ENCODE peak calls at places on chromosomes 3 and 15, in four cellular contexts. W is RWPE2, M is pancreas, B is psoas muscle. N is an unnamed sample.

GRCh38 chr3:72567474-72567873 is 280.8 kb downstream of the SHQ1 start:
- ATAC-seq in M (no peak), W (no peak), B (no peak), N (no peak)

GRCh38 chr3:46087871-46088270 is 60.6 kb upstream of the XCR1 start:
- ATAC-seq in M (peak; percentile 43), W (peak; percentile 32), B (peak; percentile 47), N (no peak)

GRCh38 chr3:149340310-149340933 is 7.0 kb upstream of the TM4SF18 start:
- ATAC-seq in W (peak; percentile 17), B (peak; percentile 46), M (peak; percentile 81), N (peak; percentile 34)

GRCh38 chr3:48935530-48935929 is 16.9 kb downstream of the ARIH2 start:
- ATAC-seq in M (no peak), B (no peak), W (no peak), N (no peak)

GRCh38 chr3:69484507-69485393 is 98.9 kb upstream of the FRMD4B start:
- ATAC-seq in B (no peak), W (no peak), M (no peak), N (no peak)

GRCh38 chr3:174191380-174191779 is 667.8 kb upstream of the NAALADL2 start:
- ATAC-seq in B (no peak), M (no peak), W (no peak), N (no peak)

GRCh38 chr15:37362414-37362813 is 262.1 kb upstream of the MEIS2 start:
- ATAC-seq in M (no peak), W (no peak), B (no peak), N (no peak)

GRCh38 chr15:53586815-53587214 is 172.6 kb downstream of the WDR72 start:
- ATAC-seq in B (no peak), M (peak; percentile 88), W (no peak), N (no peak)

GRCh38 chr3:151263126-151263525 is 15.2 kb downstream of the P2RY14 start:
- ATAC-seq in M (no peak), W (no peak), B (no peak), N (no peak)

GRCh38 chr15:50627351-50628055 is 59.1 kb downstream of the TRPM7 start:
- ATAC-seq in M (no peak), W (peak; percentile 27), B (no peak), N (no peak)

GRCh38 chr3:29265673-29266072 is 15.2 kb upstream of the RBMS3 start:
- ATAC-seq in B (no peak), M (no peak), W (no peak), N (no peak)

GRCh38 chr3:187811580-187812250 is 66.4 kb upstream of the BCL6 start:
- ATAC-seq in M (no peak), B (no peak), W (peak; percentile 57), N (no peak)

GRCh38 chr15:73902121-73903020 is 23.9 kb upstream of the LOXL1 start:
- ATAC-seq in W (no peak), M (peak; percentile 26), B (no peak), N (no peak)

GRCh38 chr3:36933540-36934296 is 11.1 kb downstream of the TRANK1 start:
- ATAC-seq in B (no peak), M (no peak), W (no peak), N (no peak)

GRCh38 chr3:194086251-194087075 is 49.5 kb upstream of the HES1 start:
- ATAC-seq in W (no peak), M (no peak), B (no peak), N (no peak)

GRCh38 chr15:68304611-68305337 is 27.2 kb downstream of the FEM1B start:
- ATAC-seq in B (no peak), M (no peak), W (peak; percentile 59), N (no peak)

GRCh38 chr3:16264174-16264707 is 502 bp downstream of the DPH3 start:
- ATAC-seq in W (no peak), B (no peak), M (no peak), N (no peak)

GRCh38 chr3:11289864-11290263 is 17.7 kb downstream of the ATG7 start:
- ATAC-seq in W (no peak), M (no peak), B (no peak), N (no peak)

GRCh38 chr3:102536479-102536878 is 101.7 kb downstream of the ZPLD1 start:
- ATAC-seq in M (peak; percentile 82), W (peak; percentile 58), B (peak; percentile 75), N (no peak)

GRCh38 chr3:125671461-125672243 is 76.4 kb upstream of the OSBPL11 start:
- ATAC-seq in W (no peak), B (no peak), M (no peak), N (no peak)

GRCh38 chr15:41955807-41956525 is 16.4 kb downstream of the EHD4 start:
- ATAC-seq in M (peak; percentile 84), B (peak; percentile 53), W (peak; percentile 41), N (no peak)

GRCh38 chr15:81914333-81914732 is 131.5 kb downstream of the MEX3B start:
- ATAC-seq in M (no peak), W (no peak), B (peak; percentile 15), N (no peak)

GRCh38 chr3:182795383-182795782 is 2.1 kb downstream of the ATP11B start:
- ATAC-seq in B (no peak), M (no peak), W (peak; percentile 31), N (no peak)

GRCh38 chr3:158573714-158574113 is 2.7 kb downstream of the MLF1 start:
- ATAC-seq in W (no peak), B (no peak), M (no peak), N (no peak)

GRCh38 chr3:183626877-183627594 is 8.4 kb upstream of the KLHL24 start:
- ATAC-seq in W (no peak), B (peak; percentile 96), M (peak; percentile 31), N (peak; percentile 61)

GRCh38 chr3:126671521-126671920 is 16.6 kb upstream of the TXNRD3 start:
- ATAC-seq in B (no peak), W (no peak), M (no peak), N (no peak)

GRCh38 chr3:81622395-81622794 is 139.1 kb downstream of the GBE1 start:
- ATAC-seq in W (no peak), B (no peak), M (no peak), N (no peak)

GRCh38 chr3:52073490-52073889 is 17.1 kb upstream of the DUSP7 start:
- ATAC-seq in B (no peak), M (no peak), W (no peak), N (no peak)

GRCh38 chr15:85620321-85621044 is 174.2 kb downstream of the KLHL25 start:
- ATAC-seq in B (peak; percentile 72), M (no peak), W (no peak), N (peak; percentile 10)

GRCh38 chr3:9279959-9280358 is 30.5 kb upstream of the SRGAP3 start:
- ATAC-seq in M (peak; percentile 46), B (peak; percentile 35), W (no peak), N (no peak)

GRCh38 chr3:12194669-12195161 is 36.0 kb upstream of the TIMP4 start:
- ATAC-seq in W (peak; percentile 56), B (no peak), M (peak; percentile 49), N (no peak)

GRCh38 chr15:25192651-25193050 is 237.9 kb downstream of the SNRPN start:
- ATAC-seq in W (no peak), B (no peak), M (no peak), N (no peak)
- H3K9me3 ChIP-seq in W (peaks cover 50% of the 10 kb centered on the region), B (peaks cover 3% of the 10 kb centered on the region), M (no peaks in the 10 kb centered on the region), N (peaks cover 66% of the 10 kb centered on the region)

GRCh38 chr15:25679492-25679891 is 183.6 kb downstream of the ATP10A start:
- ATAC-seq in W (peak; percentile 17), M (no peak), B (no peak), N (no peak)
- H3K27ac ChIP-seq in W (no peak overlapping the region), M (no peak overlapping the region), B (no peak overlapping the region), N (peak overlapping the region; percentile 30)

GRCh38 chr15:95698971-95699370 is 631.5 kb upstream of the NR2F2 start:
- ATAC-seq in M (no peak), B (no peak), W (no peak), N (no peak)
- H3K9me3 ChIP-seq in M (no peaks in the 10 kb centered on the region), B (peaks cover 27% of the 10 kb centered on the region), W (peaks cover 28% of the 10 kb centered on the region), N (no peaks in the 10 kb centered on the region)

GRCh38 chr15:31362886-31363285 is 36.3 kb downstream of the KLF13 start:
- ATAC-seq in B (no peak), W (no peak), M (no peak), N (no peak)
- H3K27ac ChIP-seq in B (peak overlapping the region; percentile 89), W (peak overlapping the region; percentile 42), M (no peak overlapping the region), N (peak overlapping the region; percentile 96)

GRCh38 chr15:47974724-47975123 is 146.1 kb upstream of the SLC24A5 start:
- ATAC-seq in B (no peak), M (no peak), W (no peak), N (no peak)
- H3K9me3 ChIP-seq in B (no peaks in the 10 kb centered on the region), M (no peaks in the 10 kb centered on the region), W (no peaks in the 10 kb centered on the region), N (no peaks in the 10 kb centered on the region)

DNA sequence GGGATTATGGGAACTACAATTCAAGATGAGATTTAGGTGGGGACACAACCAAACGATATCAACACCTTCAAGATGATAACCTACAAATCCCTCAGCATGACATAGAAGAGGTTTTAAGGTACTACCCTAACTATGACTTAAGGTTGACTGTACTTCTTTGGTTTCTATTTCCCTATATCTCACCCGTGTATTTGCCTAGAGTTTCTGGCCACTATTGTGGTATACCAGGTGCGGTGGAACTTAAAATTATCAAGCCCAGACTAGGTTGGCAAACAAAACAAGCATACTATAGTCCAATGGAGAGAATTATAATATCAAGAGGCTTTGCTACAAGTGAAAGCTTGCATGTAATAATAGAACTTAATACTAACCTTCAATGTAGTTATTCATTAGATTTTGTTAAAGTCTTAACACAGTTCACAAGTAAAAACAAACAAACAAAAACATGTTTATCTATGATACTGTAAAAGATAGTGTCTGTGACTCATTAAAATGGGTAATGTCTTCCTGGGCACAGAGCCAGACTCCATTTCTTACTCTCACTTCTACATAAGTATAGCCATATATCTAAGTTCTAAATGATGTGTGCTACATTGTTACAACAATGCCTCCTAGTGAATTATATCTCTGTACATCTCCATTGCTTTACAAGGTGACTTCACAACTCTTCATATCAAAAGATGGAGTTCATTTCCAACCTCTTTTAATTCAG is 479.1 kb downstream of the ZBBX start:
- ATAC-seq in W (no peak), B (no peak), M (no peak), N (no peak)
- H3K27ac ChIP-seq in W (no peak overlapping the region), B (no peak overlapping the region), M (no peak overlapping the region), N (no peak overlapping the region)

GRCh38 chr15:29844290-29844903 is 22.1 kb upstream of the TJP1 start:
- ATAC-seq in W (peak; percentile 81), M (no peak), B (no peak), N (no peak)

GRCh38 chr15:29840054-29840453 is 17.8 kb upstream of the TJP1 start:
- ATAC-seq in B (no peak), W (no peak), M (no peak), N (no peak)

GRCh38 chr15:29840928-29841327 is 18.7 kb upstream of the TJP1 start:
- ATAC-seq in W (no peak), B (no peak), M (no peak), N (no peak)

GRCh38 chr15:29838352-29839010 is 16.2 kb upstream of the TJP1 start:
- ATAC-seq in W (peak; percentile 57), M (no peak), B (no peak), N (no peak)

GRCh38 chr15:29842290-29842689 is 20.0 kb upstream of the TJP1 start:
- ATAC-seq in M (no peak), W (no peak), B (no peak), N (no peak)
- H3K9me3 ChIP-seq in M (no peaks in the 10 kb centered on the region), W (peaks cover 1% of the 10 kb centered on the region), B (no peaks in the 10 kb centered on the region), N (no peaks in the 10 kb centered on the region)

N was measured in gastroesophageal sphincter.